ENCODE peak calls at places on chromosomes 7 and 10, in six cellular contexts. M, A, P, T, Q and F are unnamed samples.

GRCh38 chr7:110771717-110772116 is 319.2 kb upstream of the LRRN3 start:
- DNase-seq in P (no peak), M (no peak), A (no peak), Q (no peak), T (no peak), F (no peak)

GRCh38 chr7:55144333-55144954 is 125.6 kb downstream of the EGFR start:
- DNase-seq in A (no peak), Q (no peak), P (no peak), M (no peak), T (no peak), F (no peak)

GRCh38 chr7:134755422-134756022 is 23.9 kb upstream of the CALD1 start:
- DNase-seq in A (no peak), P (peak; percentile 14), T (no peak), Q (no peak), M (peak; percentile 66), F (no peak)

GRCh38 chr7:157292770-157293412 is 43.9 kb upstream of the DNAJB6 start:
- DNase-seq in A (no peak), P (peak; percentile 53), T (peak; percentile 57), Q (no peak), M (no peak), F (peak; percentile 48)

GRCh38 chr10:110808619-110809018 is 63.1 kb upstream of the PDCD4 start:
- DNase-seq in T (no peak), M (no peak), P (no peak), Q (no peak), A (no peak), F (no peak)

GRCh38 chr7:15280078-15280734 is 281.6 kb downstream of the AGMO start:
- DNase-seq in T (no peak), A (no peak), M (no peak), Q (no peak), P (no peak), F (no peak)

GRCh38 chr7:24829787-24830186 is 72.5 kb upstream of the GSDME start:
- DNase-seq in M (no peak), P (no peak), Q (no peak), A (no peak), T (peak; percentile 65), F (no peak)

GRCh38 chr10:69101451-69102095 is 13.7 kb downstream of the SRGN start:
- DNase-seq in A (no peak), Q (no peak), P (no peak), T (no peak), M (no peak), F (peak; percentile 28)

GRCh38 chr7:8128457-8129322 is 133.3 kb downstream of the ICA1 start:
- DNase-seq in P (no peak), M (no peak), Q (no peak), A (no peak), T (no peak), F (no peak)

GRCh38 chr7:29915481-29916215 is 74.0 kb downstream of the SCRN1 start:
- DNase-seq in A (peak; percentile 32), P (no peak), Q (peak; percentile 47), M (no peak), T (no peak), F (no peak)

GRCh38 chr7:77415822-77416620 is at the start of gene GSAP:
- DNase-seq in Q (peak; percentile 45), P (peak; percentile 31), T (peak; percentile 68), A (no peak), M (peak; percentile 74), F (peak; percentile 57)

GRCh38 chr10:43407148-43407575 is 1.8 kb downstream of the HNRNPF start:
- DNase-seq in T (no peak), M (peak; percentile 67), Q (no peak), P (peak; percentile 31), A (no peak), F (no peak)

GRCh38 chr10:69769395-69769989 is 32.2 kb upstream of the COL13A1 start:
- DNase-seq in T (peak; percentile 82), A (peak; percentile 55), P (peak; percentile 70), Q (no peak), M (no peak), F (peak; percentile 41)

GRCh38 chr10:109994711-109995110 is 13.1 kb upstream of the ADD3 start:
- DNase-seq in A (no peak), T (no peak), P (no peak), Q (no peak), M (no peak), F (no peak)

GRCh38 chr7:155918720-155919399 is 106.6 kb upstream of the SHH start:
- DNase-seq in M (no peak), T (peak; percentile 85), Q (no peak), P (peak; percentile 95), A (no peak), F (peak; percentile 9)

GRCh38 chr7:123709525-123709924 is 39.3 kb downstream of the WASL start:
- DNase-seq in P (no peak), M (no peak), A (no peak), Q (no peak), T (no peak), F (no peak)

GRCh38 chr10:131024259-131025131 is 287.0 kb downstream of the TCERG1L start:
- DNase-seq in A (no peak), T (peak; percentile 41), Q (no peak), M (no peak), P (no peak), F (no peak)

GRCh38 chr7:140330128-140330527 is 68.2 kb downstream of the SLC37A3 start:
- DNase-seq in M (no peak), Q (no peak), P (no peak), A (no peak), T (no peak), F (no peak)

GRCh38 chr7:14133752-14134151 is 144.3 kb upstream of the ETV1 start:
- DNase-seq in P (no peak), T (no peak), A (no peak), Q (no peak), M (no peak), F (no peak)

GRCh38 chr7:574661-575395 is 55.2 kb upstream of the PDGFA start:
- DNase-seq in T (no peak), A (no peak), P (no peak), Q (no peak), M (no peak), F (no peak)

GRCh38 chr10:505459-505858 is 184.0 kb downstream of the DIP2C start:
- DNase-seq in A (no peak), P (no peak), M (no peak), Q (no peak), T (no peak), F (no peak)

GRCh38 chr7:130628901-130629300 is 39.6 kb downstream of the COPG2 start:
- DNase-seq in A (no peak), P (no peak), Q (no peak), T (no peak), M (no peak), F (no peak)

GRCh38 chr10:61754553-61755540 is 92.1 kb downstream of the CABCOCO1 start:
- DNase-seq in M (no peak), P (no peak), Q (no peak), T (no peak), A (no peak), F (no peak)